ENCODE peak calls at places on chromosomes 4 and X, in six cellular contexts. F, D, M, R, U and S are unnamed samples.

GRCh38 chr4:107478327-107478946 is 241.6 kb downstream of the PAPSS1 start:
- ATAC-seq in M (no peak), R (no peak), U (no peak), F (no peak), D (peak), S (no peak)

GRCh38 chr4:106627071-106627470 is 258.5 kb upstream of the GIMD1 start:
- ATAC-seq in D (no peak), M (no peak), F (no peak), R (no peak), U (no peak), S (no peak)

GRCh38 chr4:1670279-1670678 is 13.8 kb downstream of the FAM53A start:
- ATAC-seq in F (no peak), D (no peak), R (no peak), M (no peak), U (peak), S (no peak)

GRCh38 chr4:185307136-185307950 is 88.4 kb downstream of the LRP2BP start:
- ATAC-seq in R (no peak), U (no peak), M (no peak), D (no peak), F (no peak), S (no peak)

GRCh38 chr4:24210332-24210902 is 320.6 kb upstream of the PPARGC1A start:
- ATAC-seq in U (no peak), R (no peak), D (peak), F (no peak), M (no peak), S (peak)

GRCh38 chrX:67604979-67605703 is 61.3 kb downstream of the AR start:
- ATAC-seq in U (no peak), D (no peak), F (no peak), R (no peak), M (no peak), S (peak)

GRCh38 chr4:52997132-52997416 is 135.0 kb downstream of the RASL11B start:
- ATAC-seq in R (no peak), F (no peak), D (no peak), U (no peak), M (no peak), S (no peak)

GRCh38 chr4:121041307-121042090 is 30.8 kb downstream of the NDNF start:
- ATAC-seq in F (peak), R (no peak), D (peak), M (peak), U (peak), S (no peak)

GRCh38 chr4:31022702-31023101 is 302.5 kb downstream of the PCDH7 start:
- ATAC-seq in R (no peak), M (no peak), F (no peak), U (no peak), D (no peak), S (no peak)

GRCh38 chrX:937391-937790 is 275.1 kb downstream of the CRLF2 start:
- ATAC-seq in M (no peak), F (no peak), R (no peak), D (no peak), U (no peak), S (no peak)

GRCh38 chr4:73528171-73528570 is 46.6 kb downstream of the AFM start:
- ATAC-seq in U (no peak), M (no peak), F (no peak), R (no peak), D (no peak), S (no peak)

GRCh38 chrX:70134116-70134477 is 850 bp downstream of the IGBP1 start:
- ATAC-seq in D (peak), R (peak), F (no peak), U (no peak), M (peak), S (no peak)

GRCh38 chrX:148609766-148610698 is 109.6 kb downstream of the AFF2 start:
- ATAC-seq in F (peak), U (peak), R (peak), M (no peak), D (peak), S (no peak)

GRCh38 chrX:103584606-103585005 is 709 bp upstream of the TCEAL4 start:
- ATAC-seq in F (no peak), D (no peak), U (no peak), M (no peak), R (no peak), S (no peak)

GRCh38 chr4:148589182-148589581 is 147.0 kb upstream of the NR3C2 start:
- ATAC-seq in R (no peak), F (no peak), M (no peak), D (no peak), U (no peak), S (no peak)